ENCODE peak calls at places on chromosome 19, in nine cellular contexts. E, K, B, N, V, S, W, I and R are unnamed samples.
A peak's percentile ranks its signal among the peaks of the same experiment; 100 is the strongest.

GRCh38 chr19:12527034-12527836 is 24.0 kb downstream of the ZNF564 start:
- DNase-seq in E (peak; percentile 60), K (no peak), B (peak; percentile 8), N (no peak), V (peak; percentile 19), S (no peak), W (peak; percentile 17), I (peak; percentile 22), R (peak; percentile 69)

GRCh38 chr19:14400913-14401312 is 18.2 kb downstream of the DDX39A start:
- DNase-seq in E (no peak), K (no peak), B (no peak), N (no peak), V (no peak), S (no peak), W (no peak), I (no peak), R (no peak)

GRCh38 chr19:3176715-3177501 is 1.7 kb upstream of the S1PR4 start:
- DNase-seq in E (peak; percentile 91), K (peak; percentile 75), B (no peak), N (no peak), V (peak; percentile 86), S (no peak), W (peak; percentile 57), I (no peak), R (no peak)

GRCh38 chr19:2330632-2331284 is 2.3 kb downstream of the SPPL2B start:
- DNase-seq in E (no peak), K (no peak), B (no peak), N (no peak), V (no peak), S (no peak), W (peak; percentile 89), I (no peak), R (no peak)

GRCh38 chr19:7722231-7722651 is 9.7 kb downstream of the CLEC4G start:
- DNase-seq in E (no peak), K (no peak), B (peak; percentile 18), N (no peak), V (no peak), S (no peak), W (no peak), I (no peak), R (no peak)

GRCh38 chr19:1528596-1529429 is 4.9 kb downstream of the PLK5 start:
- DNase-seq in E (no peak), K (no peak), B (no peak), N (no peak), V (no peak), S (no peak), W (peak; percentile 3), I (no peak), R (no peak)

GRCh38 chr19:44887648-44888047 is 3.4 kb upstream of the TOMM40 start:
- DNase-seq in E (no peak), K (no peak), B (no peak), N (no peak), V (no peak), S (no peak), W (no peak), I (no peak), R (no peak)

GRCh38 chr19:18233224-18233825 is 7.1 kb upstream of the PDE4C start:
- DNase-seq in E (peak; percentile 68), K (no peak), B (peak; percentile 96), N (peak; percentile 83), V (peak; percentile 69), S (peak; percentile 48), W (peak; percentile 88), I (peak; percentile 37), R (peak; percentile 93)

GRCh38 chr19:17249887-17250548 is 4.3 kb upstream of the NR2F6 start:
- DNase-seq in E (no peak), K (no peak), B (no peak), N (no peak), V (no peak), S (no peak), W (no peak), I (no peak), R (no peak)

GRCh38 chr19:15177269-15178116 is 23.3 kb downstream of the NOTCH3 start:
- DNase-seq in E (peak; percentile 89), K (no peak), B (peak; percentile 95), N (peak; percentile 95), V (peak; percentile 86), S (peak; percentile 83), W (peak; percentile 91), I (peak; percentile 78), R (peak; percentile 92)

GRCh38 chr19:7679017-7679720 is 1.5 kb upstream of the TRAPPC5 start:
- DNase-seq in E (no peak), K (no peak), B (no peak), N (peak; percentile 57), V (peak; percentile 55), S (peak; percentile 23), W (no peak), I (peak; percentile 76), R (no peak)

GRCh38 chr19:33284756-33285155 is 17.6 kb downstream of the CEBPA start:
- DNase-seq in E (no peak), K (no peak), B (peak; percentile 51), N (no peak), V (no peak), S (no peak), W (no peak), I (no peak), R (no peak)

GRCh38 chr19:40650749-40651305 is 39.6 kb downstream of the NUMBL start:
- DNase-seq in E (peak; percentile 93), K (no peak), B (no peak), N (no peak), V (no peak), S (no peak), W (no peak), I (no peak), R (no peak)

GRCh38 chr19:45202637-45203036 is 24.1 kb downstream of the BLOC1S3 start:
- DNase-seq in E (no peak), K (no peak), B (no peak), N (no peak), V (no peak), S (no peak), W (no peak), I (no peak), R (no peak)

GRCh38 chr19:32246032-32246431 is 99.4 kb upstream of the ZNF507 start:
- DNase-seq in E (no peak), K (no peak), B (no peak), N (no peak), V (no peak), S (no peak), W (no peak), I (no peak), R (no peak)

GRCh38 chr19:16441661-16442071 is 30.1 kb downstream of the EPS15L1 start:
- DNase-seq in E (peak; percentile 24), K (no peak), B (peak; percentile 77), N (peak; percentile 75), V (peak; percentile 31), S (no peak), W (peak; percentile 48), I (peak; percentile 71), R (peak; percentile 80)

GRCh38 chr19:16073988-16074387 is 2.3 kb upstream of the TPM4 start:
- DNase-seq in E (no peak), K (no peak), B (no peak), N (no peak), V (no peak), S (no peak), W (no peak), I (peak; percentile 31), R (no peak)

GRCh38 chr19:35352448-35353304 is 5.0 kb downstream of the FFAR1 start:
- DNase-seq in E (peak; percentile 83), K (peak; percentile 59), B (peak; percentile 84), N (peak; percentile 85), V (peak; percentile 63), S (peak; percentile 59), W (peak; percentile 89), I (peak; percentile 78), R (peak; percentile 94)
- TF ChIP-seq EZH2phosphoT487 in E (no peak), K (no peak), B (no peak), N (no peak), V (no peak), S (no peak), W (no peak), I (no peak), R (no peak)

GRCh38 chr19:50458396-50459066 is 17.8 kb upstream of the EMC10 start:
- DNase-seq in E (peak; percentile 47), K (no peak), B (no peak), N (no peak), V (no peak), S (no peak), W (no peak), I (no peak), R (peak; percentile 30)
- H3K4me3 ChIP-seq in E (no peak overlapping the region), K (no peak overlapping the region), B (no peak overlapping the region), N (no peak overlapping the region), V (no peak overlapping the region), S (no peak overlapping the region), W (no peak overlapping the region), I (no peak overlapping the region), R (no peak overlapping the region)

GRCh38 chr19:51652266-51652665 is 5.6 kb upstream of the SIGLEC14 start:
- DNase-seq in E (no peak), K (no peak), B (no peak), N (no peak), V (no peak), S (no peak), W (no peak), I (no peak), R (no peak)

GRCh38 chr19:51654783-51655182 is 8.2 kb upstream of the SIGLEC14 start:
- DNase-seq in E (peak; percentile 15), K (no peak), B (no peak), N (no peak), V (no peak), S (no peak), W (no peak), I (no peak), R (peak; percentile 61)

GRCh38 chr19:51653162-51653561 is 6.5 kb upstream of the SIGLEC14 start:
- DNase-seq in E (no peak), K (no peak), B (no peak), N (no peak), V (no peak), S (no peak), W (no peak), I (no peak), R (no peak)

GRCh38 chr19:51647318-51647717 is 693 bp upstream of the SIGLEC14 start:
- DNase-seq in E (no peak), K (no peak), B (no peak), N (no peak), V (no peak), S (no peak), W (no peak), I (no peak), R (no peak)

DNA sequence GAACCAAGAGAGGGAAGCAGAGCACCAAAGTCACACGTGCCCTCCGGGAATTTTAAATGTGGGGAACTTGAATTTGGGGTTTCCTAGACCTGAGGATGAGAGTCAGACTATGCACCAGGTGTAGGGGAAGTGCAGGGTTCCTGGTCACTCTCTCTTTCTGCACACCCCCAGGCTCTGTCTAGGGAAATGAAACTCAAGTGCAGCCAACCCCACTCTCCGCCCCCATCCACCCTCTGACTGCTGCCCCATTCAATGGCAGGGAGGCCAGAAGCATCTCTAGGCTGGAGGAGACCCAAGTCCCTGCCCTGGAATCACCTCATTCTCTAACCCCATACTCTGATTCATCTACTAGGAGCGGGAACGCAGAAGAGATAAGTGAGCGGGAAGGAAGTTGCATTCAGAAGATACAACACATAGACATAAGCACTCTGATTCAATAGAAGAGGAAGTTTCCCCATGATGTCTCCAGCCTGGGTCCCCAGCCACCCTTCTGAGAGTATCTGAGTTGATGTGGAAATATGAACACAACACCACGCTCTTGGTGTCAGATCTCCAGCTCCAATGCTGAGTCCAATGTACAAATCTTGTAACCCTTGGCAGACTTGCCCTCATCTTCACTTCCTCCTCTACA is 4.7 kb upstream of the SIGLEC14 start:
- DNase-seq in E (no peak), K (no peak), B (no peak), N (no peak), V (no peak), S (no peak), W (no peak), I (peak; percentile 48), R (no peak)
- TF ChIP-seq EZH2phosphoT487 in E (no peak), K (no peak), B (no peak), N (no peak), V (no peak), S (no peak), W (no peak), I (no peak), R (no peak)

GRCh38 chr19:36009633-36010379 is 1.2 kb upstream of the SYNE4 start:
- DNase-seq in E (no peak), K (no peak), B (no peak), N (no peak), V (no peak), S (no peak), W (no peak), I (no peak), R (no peak)
- H3K4me3 ChIP-seq in E (peak overlapping the region; percentile 73), K (peak overlapping the region; percentile 89), B (peak overlapping the region; percentile 55), N (peak overlapping the region; percentile 6), V (peak overlapping the region; percentile 56), S (no peak overlapping the region), W (peak overlapping the region; percentile 28), I (no peak overlapping the region), R (peak overlapping the region; percentile 85)